ENCODE peak calls at places on chromosomes 13 and 19, in seven cellular contexts. V, Q, B, I, X, S and T are unnamed samples.

GRCh38 chr19:2275588-2276428 is 6.2 kb downstream of the PEAK3 start:
- DNase-seq in V (no peak), Q (no peak), B (no peak), I (no peak), X (no peak), S (no peak), T (no peak)

GRCh38 chr19:11581740-11582139 is 4.3 kb upstream of the ACP5 start:
- DNase-seq in V (no peak), Q (peak; percentile 10), B (no peak), I (no peak), X (no peak), S (no peak), T (no peak)

GRCh38 chr19:33905473-33905936 is 108.8 kb downstream of the KCTD15 start:
- DNase-seq in V (no peak), Q (peak; percentile 6), B (peak; percentile 22), I (no peak), X (peak; percentile 12), S (no peak), T (no peak)

GRCh38 chr19:45638930-45639729 is at the start of gene EML2:
- DNase-seq in V (no peak), Q (no peak), B (no peak), I (peak; percentile 7), X (peak; percentile 81), S (peak; percentile 49), T (peak; percentile 84)

GRCh38 chr13:78978381-78978998 is 319.5 kb upstream of the OBI1 start:
- DNase-seq in V (peak; percentile 37), Q (peak; percentile 68), B (no peak), I (peak; percentile 85), X (peak; percentile 54), S (peak; percentile 56), T (no peak)

GRCh38 chr13:28171266-28171665 is 32.9 kb downstream of the PAN3 start:
- DNase-seq in V (no peak), Q (no peak), B (no peak), I (no peak), X (no peak), S (no peak), T (no peak)

GRCh38 chr19:30649934-30650614 is 277.9 kb downstream of the ZNF536 start:
- DNase-seq in V (no peak), Q (peak; percentile 52), B (no peak), I (peak; percentile 40), X (peak; percentile 50), S (peak; percentile 72), T (no peak)

GRCh38 chr13:48979892-48980291 is 4.2 kb downstream of the FNDC3A start:
- DNase-seq in V (no peak), Q (no peak), B (no peak), I (no peak), X (no peak), S (no peak), T (no peak)

GRCh38 chr13:51339952-51340732 is 651 bp downstream of the SERPINE3 start:
- DNase-seq in V (no peak), Q (no peak), B (no peak), I (no peak), X (no peak), S (no peak), T (no peak)

GRCh38 chr13:80030491-80030890 is 310.4 kb downstream of the SPRY2 start:
- DNase-seq in V (peak; percentile 80), Q (no peak), B (no peak), I (no peak), X (no peak), S (peak; percentile 67), T (no peak)

GRCh38 chr13:78239681-78240080 is 321.1 kb upstream of the EDNRB start:
- DNase-seq in V (no peak), Q (no peak), B (no peak), I (no peak), X (no peak), S (no peak), T (no peak)

GRCh38 chr13:29859971-29860370 is 9.6 kb upstream of the UBL3 start:
- DNase-seq in V (no peak), Q (peak; percentile 50), B (no peak), I (no peak), X (no peak), S (no peak), T (no peak)

GRCh38 chr13:83995930-83996329 is 113.7 kb upstream of the SLITRK1 start:
- DNase-seq in V (no peak), Q (no peak), B (no peak), I (no peak), X (no peak), S (no peak), T (no peak)

GRCh38 chr19:1429750-1430149 is 8.4 kb upstream of the RPS15 start:
- DNase-seq in V (no peak), Q (no peak), B (no peak), I (no peak), X (no peak), S (no peak), T (no peak)

GRCh38 chr13:72004975-72005374 is 138.0 kb upstream of the DACH1 start:
- DNase-seq in V (no peak), Q (peak; percentile 38), B (no peak), I (peak; percentile 41), X (peak; percentile 8), S (no peak), T (no peak)

GRCh38 chr13:94209110-94209509 is 270.4 kb downstream of the DCT start:
- DNase-seq in V (no peak), Q (no peak), B (no peak), I (no peak), X (no peak), S (no peak), T (no peak)

GRCh38 chr13:48493851-48494250 is 39.0 kb downstream of the RCBTB2 start:
- DNase-seq in V (peak; percentile 39), Q (no peak), B (no peak), I (no peak), X (no peak), S (no peak), T (no peak)

GRCh38 chr13:73223372-73223781 is 164.6 kb downstream of the KLF5 start:
- DNase-seq in V (no peak), Q (no peak), B (no peak), I (no peak), X (no peak), S (no peak), T (no peak)

GRCh38 chr13:114134944-114135610 is 2.7 kb upstream of the RASA3 start:
- DNase-seq in V (no peak), Q (no peak), B (no peak), I (no peak), X (no peak), S (no peak), T (no peak)

DNA sequence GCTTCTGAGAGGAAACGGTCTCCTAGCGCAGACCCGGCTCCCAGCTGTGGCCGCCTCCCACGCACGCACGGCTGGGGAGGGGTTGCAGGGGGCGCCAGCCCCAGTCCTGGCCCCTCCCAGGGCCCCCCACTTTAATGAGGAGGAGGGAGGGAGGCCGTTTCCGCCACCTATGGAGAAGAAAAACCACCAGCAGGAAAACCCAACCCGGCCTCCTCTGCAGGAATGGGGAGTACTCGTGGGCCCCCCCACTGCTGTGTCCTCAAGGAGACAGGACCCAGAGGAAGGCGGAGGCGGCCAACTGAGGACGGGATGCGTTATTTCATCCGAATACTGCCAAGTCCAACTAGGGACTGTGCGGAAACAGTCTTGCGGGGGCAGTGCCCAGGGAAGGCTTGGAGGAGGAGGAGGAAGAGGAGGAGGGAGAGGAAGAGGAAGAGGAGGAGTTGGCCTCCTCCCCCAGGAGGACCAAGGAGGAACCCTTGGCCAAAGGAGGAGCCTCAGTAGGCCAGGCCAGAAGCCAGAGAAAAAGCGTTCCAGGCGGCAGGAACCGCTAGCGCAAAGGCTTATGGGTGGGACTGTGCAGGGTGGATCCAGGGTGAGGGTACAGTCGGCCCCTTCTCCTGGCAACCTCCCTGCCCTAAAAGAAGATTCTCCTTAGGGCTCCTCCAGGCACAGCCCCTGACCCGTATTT is 3.9 kb upstream of the SSBP4 start:
- DNase-seq in V (no peak), Q (peak; percentile 76), B (peak; percentile 69), I (peak; percentile 69), X (no peak), S (no peak), T (peak; percentile 90)
- H3K4me3 ChIP-seq in V (no peak overlapping the region), Q (peak overlapping the region; percentile 35), B (peak overlapping the region; percentile 16), I (peak overlapping the region; percentile 13), X (no peak overlapping the region), S (no peak overlapping the region), T (peak overlapping the region; percentile 6)

GRCh38 chr13:97234236-97234635 is 12.1 kb downstream of the MBNL2 start:
- DNase-seq in V (no peak), Q (no peak), B (no peak), I (no peak), X (no peak), S (no peak), T (no peak)

GRCh38 chr13:97237388-97237787 is 15.3 kb downstream of the MBNL2 start:
- DNase-seq in V (no peak), Q (no peak), B (no peak), I (no peak), X (no peak), S (no peak), T (no peak)

GRCh38 chr13:97234742-97235141 is 12.6 kb downstream of the MBNL2 start:
- DNase-seq in V (no peak), Q (no peak), B (no peak), I (no peak), X (no peak), S (no peak), T (no peak)

GRCh38 chr13:97233499-97233898 is 11.4 kb downstream of the MBNL2 start:
- DNase-seq in V (no peak), Q (no peak), B (no peak), I (no peak), X (no peak), S (no peak), T (no peak)

GRCh38 chr13:97235549-97236206 is 13.5 kb downstream of the MBNL2 start:
- DNase-seq in V (no peak), Q (no peak), B (no peak), I (no peak), X (no peak), S (no peak), T (no peak)
- H3K4me3 ChIP-seq in V (no peak overlapping the region), Q (no peak overlapping the region), B (peak overlapping the region; percentile 10), I (no peak overlapping the region), X (no peak overlapping the region), S (no peak overlapping the region), T (peak overlapping the region; percentile 9)

DNA sequence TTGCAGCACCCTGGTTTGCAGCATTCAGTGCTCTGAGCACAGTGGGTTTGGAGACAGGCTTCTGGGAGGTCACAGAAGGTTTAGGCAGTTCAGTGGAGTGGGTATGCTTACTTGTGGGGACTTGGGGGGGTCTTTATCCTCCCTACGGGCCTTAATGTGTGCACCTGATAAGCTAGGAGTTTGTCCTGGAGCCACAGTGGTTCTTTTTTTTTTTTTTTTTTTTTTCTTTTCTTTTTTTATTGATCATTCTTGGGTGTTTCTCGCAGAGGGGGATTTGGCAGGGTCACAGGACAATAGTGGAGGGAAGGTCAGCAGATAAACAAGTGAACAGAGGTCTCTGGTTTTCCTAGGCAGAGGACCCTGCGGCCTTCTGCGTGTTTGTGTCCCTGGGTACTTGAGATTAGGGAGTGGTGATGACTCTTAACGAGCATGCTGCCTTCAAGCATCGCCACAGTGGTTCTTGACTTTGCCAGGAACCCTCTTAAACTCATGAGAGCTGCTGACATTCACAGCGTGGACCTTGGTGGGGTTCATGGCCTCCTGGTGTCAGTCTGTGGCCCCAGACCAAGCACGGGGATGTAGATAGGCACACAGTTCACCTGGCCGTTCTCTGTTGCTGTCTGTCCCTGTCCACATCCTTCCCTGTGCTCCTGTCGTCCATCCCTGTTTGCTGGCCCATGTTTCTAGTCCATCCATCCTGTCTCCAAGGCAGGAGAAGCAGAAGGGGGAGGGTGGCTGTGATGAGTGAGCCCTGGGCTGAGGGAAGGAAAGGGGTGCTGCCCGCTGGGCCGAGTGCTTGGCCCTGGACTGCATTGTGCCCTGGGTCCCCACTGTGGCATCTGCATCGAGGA is 2.7 kb downstream of the EGLN2 start:
- DNase-seq in V (no peak), Q (no peak), B (no peak), I (no peak), X (no peak), S (no peak), T (no peak)
- H3K4me3 ChIP-seq in V (no peak overlapping the region), Q (peak overlapping the region; percentile 22), B (peak overlapping the region; percentile 97), I (no peak overlapping the region), X (peak overlapping the region; percentile 91), S (no peak overlapping the region), T (peak overlapping the region; percentile 97)

GRCh38 chr13:20126460-20127262 is 34.2 kb downstream of the GJA3 start:
- DNase-seq in V (no peak), Q (no peak), B (no peak), I (no peak), X (no peak), S (no peak), T (peak; percentile 58)
- H3K4me3 ChIP-seq in V (no peak overlapping the region), Q (no peak overlapping the region), B (no peak overlapping the region), I (no peak overlapping the region), X (no peak overlapping the region), S (no peak overlapping the region), T (no peak overlapping the region)